ENCODE peak calls at places on chromosome 22, in four cellular contexts. S is transverse colon, Z is GM12878, R is HCT116. C is an unnamed sample.

GRCh38 chr22:22770280-22770871 is 117.2 kb upstream of the IGLL5 start:
- DNase-seq in S (peak), Z (no peak), R (no peak), C (no peak)

GRCh38 chr22:45332001-45332400 is 22.3 kb downstream of the FAM118A start:
- DNase-seq in S (no peak), Z (no peak), R (no peak), C (no peak)

GRCh38 chr22:44325718-44326548 is 13.2 kb upstream of the SHISAL1 start:
- DNase-seq in S (no peak), Z (no peak), R (no peak), C (no peak)

GRCh38 chr22:46116491-46116958 is 33.8 kb upstream of the PPARA start:
- DNase-seq in S (peak), Z (peak), R (peak), C (peak)

GRCh38 chr22:19772422-19772672 is 11.8 kb downstream of the TBX1 start:
- DNase-seq in S (no peak), Z (no peak), R (no peak), C (no peak)

GRCh38 chr22:20724676-20725454 is 49.0 kb upstream of the SERPIND1 start:
- DNase-seq in S (no peak), Z (no peak), R (no peak), C (no peak)

GRCh38 chr22:17773606-17774205 is 563 bp downstream of the BID start:
- DNase-seq in S (peak), Z (no peak), R (no peak), C (peak)

GRCh38 chr22:17228725-17229126 is 9.5 kb upstream of the ADA2 start:
- DNase-seq in S (no peak), Z (no peak), R (no peak), C (no peak)

GRCh38 chr22:25492950-25493790 is 71.3 kb upstream of the GRK3 start:
- DNase-seq in S (no peak), Z (no peak), R (no peak), C (no peak)

GRCh38 chr22:44454113-44454769 is 43.8 kb downstream of the RTL6 start:
- DNase-seq in S (no peak), Z (no peak), R (no peak), C (no peak)

GRCh38 chr22:50684986-50685385 is 12.4 kb downstream of the SHANK3 start:
- DNase-seq in S (no peak), Z (no peak), R (no peak), C (no peak)

GRCh38 chr22:47401976-47402770 is 639.7 kb downstream of the TBC1D22A start:
- DNase-seq in S (no peak), Z (no peak), R (no peak), C (no peak)

GRCh38 chr22:42711895-42712837 is 8.5 kb downstream of the A4GALT start:
- DNase-seq in S (no peak), Z (no peak), R (no peak), C (no peak)
- TF ChIP-seq POLR2AphosphoS5 in S (no peak), Z (no peak), R (no peak), C (peak)

GRCh38 chr22:33919591-33920501 is at the start of gene LARGE1:
- DNase-seq in S (peak), Z (no peak), R (no peak), C (peak)

GRCh38 chr22:33920927-33921575 is 775 bp upstream of the LARGE1 start:
- DNase-seq in S (peak), Z (peak), R (peak), C (peak)

GRCh38 chr22:33914699-33915098 is 5.6 kb downstream of the LARGE1 start:
- DNase-seq in S (no peak), Z (no peak), R (no peak), C (no peak)

GRCh38 chr22:33918676-33919590 is 1.3 kb downstream of the LARGE1 start:
- DNase-seq in S (no peak), Z (no peak), R (no peak), C (no peak)

DNA sequence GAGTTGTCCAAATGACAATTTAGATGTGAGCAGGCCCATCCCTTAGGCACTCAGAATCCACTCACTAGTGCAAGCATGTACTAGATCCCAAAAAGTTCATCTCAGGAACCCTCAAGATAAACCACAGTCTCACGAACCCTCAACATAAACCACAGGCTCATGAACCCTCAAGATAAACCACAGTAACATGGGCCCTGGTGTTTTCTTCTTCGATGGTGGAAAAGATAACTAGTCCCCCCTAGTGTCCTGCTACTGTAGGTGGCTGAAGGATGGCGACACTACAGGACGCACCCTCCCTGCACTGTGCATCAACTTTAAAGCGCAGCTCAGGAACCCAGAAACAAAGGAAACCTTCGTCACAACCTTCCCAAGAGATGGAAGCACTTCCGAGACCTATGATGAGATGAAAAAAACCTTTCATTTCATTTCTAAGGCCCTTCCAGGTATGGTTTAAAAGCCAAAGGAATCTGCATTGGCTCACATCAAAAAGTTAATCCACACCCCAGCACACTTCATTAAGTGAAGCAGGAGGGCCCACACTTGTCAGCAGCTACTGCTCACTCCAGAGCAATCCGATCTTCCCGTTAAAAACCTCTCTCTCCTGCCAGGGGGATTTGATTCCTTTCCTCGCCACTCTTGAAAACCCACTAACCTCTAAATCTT is 2.4 kb downstream of the LARGE1 start:
- DNase-seq in S (no peak), Z (peak), R (no peak), C (no peak)
- H3K4me3 ChIP-seq in S (peak), Z (peak), R (no peak), C (peak)

DNA sequence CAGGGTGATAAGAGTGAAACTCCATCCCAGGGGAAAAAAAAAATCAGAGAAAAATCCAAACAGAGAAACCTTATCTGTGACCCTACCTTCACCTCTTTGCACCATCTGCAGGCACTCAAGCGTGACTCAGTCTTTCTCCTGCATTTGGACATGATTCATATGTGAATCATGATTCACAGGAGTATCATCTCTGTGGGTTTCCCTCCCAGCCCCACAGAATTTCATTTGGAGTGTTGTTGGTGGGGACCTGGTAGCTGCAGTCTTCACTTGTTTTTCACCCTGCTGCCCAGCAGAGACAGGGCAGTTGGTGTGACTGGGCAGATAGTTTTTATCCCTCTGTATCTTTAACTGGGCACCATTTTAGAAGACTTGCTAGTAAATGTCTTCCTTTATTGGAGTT is 75.7 kb downstream of the DEPDC5 start:
- DNase-seq in S (no peak), Z (peak), R (peak), C (no peak)
- TF ChIP-seq POLR2AphosphoS5 in S (no peak), Z (no peak), R (peak), C (peak)

GRCh38 chr22:24315367-24315781 is 44.7 kb downstream of the SPECC1L start:
- DNase-seq in S (no peak), Z (no peak), R (no peak), C (no peak)

GRCh38 chr22:24305260-24305692 is 34.6 kb downstream of the SPECC1L start:
- DNase-seq in S (no peak), Z (no peak), R (no peak), C (no peak)

DNA sequence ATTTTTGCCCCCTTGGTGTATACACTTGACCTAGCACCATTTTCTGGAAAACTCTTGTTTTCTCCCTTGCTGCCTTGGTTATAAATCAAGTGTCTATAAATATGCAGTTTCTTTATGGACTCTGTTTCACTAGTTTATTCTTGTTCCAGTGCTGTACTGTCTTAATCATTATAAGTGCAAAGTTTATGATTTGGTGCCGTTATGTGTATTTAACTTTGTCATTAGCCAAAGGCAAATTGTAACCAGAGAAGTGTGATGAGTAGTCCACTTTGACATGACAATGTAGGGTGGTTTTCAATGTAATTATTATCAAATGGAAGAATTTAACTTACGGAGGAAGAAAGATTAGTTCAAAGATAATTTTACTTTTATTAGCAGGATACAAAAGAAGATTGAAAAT is 40.3 kb downstream of the SPECC1L start:
- DNase-seq in S (no peak), Z (no peak), R (no peak), C (no peak)
- H3K4me3 ChIP-seq in S (no peak), Z (no peak), R (no peak), C (no peak)

C was measured in sigmoid colon.